ENCODE peak calls at places on chromosome 18, in five cellular contexts. G is IMR-90, H is neuronal stem cell, C is H9, S is mesendoderm. B is an unnamed sample.

GRCh38 chr18:39341106-39341505 is 1775.5 kb upstream of the CELF4 start:
- DNase-seq in G (no peak), S (no peak), C (no peak), H (no peak), B (no peak)

GRCh38 chr18:37529296-37529695 is 36.3 kb downstream of the CELF4 start:
- DNase-seq in G (no peak), S (no peak), H (no peak), C (no peak), B (no peak)

GRCh38 chr18:73785276-73785675 is 362.4 kb downstream of the FBXO15 start:
- DNase-seq in C (no peak), G (peak), S (no peak), H (no peak), B (no peak)

GRCh38 chr18:57930476-57930875 is 113.5 kb upstream of the NEDD4L start:
- DNase-seq in S (no peak), C (no peak), H (no peak), G (no peak), B (no peak)

GRCh38 chr18:22143347-22144340 is 25.7 kb upstream of the GATA6 start:
- DNase-seq in G (no peak), C (no peak), S (no peak), H (no peak), B (no peak)

GRCh38 chr18:28855524-28855923 is 678.6 kb upstream of the CDH2 start:
- DNase-seq in H (no peak), S (peak), G (peak), C (no peak), B (peak)

GRCh38 chr18:3452750-3453539 is 3.0 kb downstream of the TGIF1 start:
- DNase-seq in C (no peak), G (peak), S (no peak), H (no peak), B (peak)

GRCh38 chr18:37182340-37183135 is 353.6 kb downstream of the KIAA1328 start:
- DNase-seq in C (no peak), H (no peak), S (no peak), G (no peak), B (no peak)

GRCh38 chr18:4285525-4285924 is 169.6 kb downstream of the DLGAP1 start:
- DNase-seq in G (no peak), S (no peak), C (no peak), H (no peak), B (no peak)

GRCh38 chr18:35513181-35513932 is 15.6 kb upstream of the INO80C start:
- DNase-seq in G (peak), H (no peak), C (no peak), S (peak), B (peak)

GRCh38 chr18:56168049-56168781 is 470.2 kb downstream of the TXNL1 start:
- DNase-seq in S (peak), G (peak), C (no peak), H (no peak), B (peak)

GRCh38 chr18:26429535-26429934 is 118.8 kb downstream of the KCTD1 start:
- DNase-seq in S (peak), G (peak), H (no peak), C (no peak), B (peak)

GRCh38 chr18:66111018-66111417 is 360.2 kb downstream of the CDH7 start:
- DNase-seq in G (no peak), S (no peak), H (no peak), C (no peak), B (no peak)

GRCh38 chr18:46891742-46892214 is 25.5 kb downstream of the PIAS2 start:
- DNase-seq in S (no peak), H (no peak), G (no peak), C (no peak), B (no peak)

GRCh38 chr18:59823611-59824195 is 76.1 kb upstream of the PMAIP1 start:
- DNase-seq in G (peak), S (peak), H (peak), C (peak), B (peak)

GRCh38 chr18:42113529-42114191 is 158.6 kb downstream of the PIK3C3 start:
- DNase-seq in G (peak), C (no peak), S (peak), H (no peak), B (peak)

GRCh38 chr18:73274812-73275621 is 407.2 kb upstream of the NETO1 start:
- DNase-seq in G (no peak), S (no peak), C (no peak), H (no peak), B (no peak)

GRCh38 chr18:68725341-68725740 is 10.4 kb upstream of the TMX3 start:
- DNase-seq in S (no peak), C (no peak), H (no peak), G (peak), B (no peak)

GRCh38 chr18:27583021-27583420 is 397.9 kb upstream of the CHST9 start:
- DNase-seq in C (no peak), G (no peak), H (no peak), S (no peak), B (peak)

GRCh38 chr18:79644006-79644665 is 35.5 kb upstream of the CTDP1 start:
- DNase-seq in C (peak), S (peak), H (peak), G (peak), B (peak)

GRCh38 chr18:25518716-25519053 is 166.7 kb upstream of the ZNF521 start:
- DNase-seq in G (no peak), H (no peak), C (no peak), S (no peak), B (no peak)

GRCh38 chr18:70205421-70206397 is at the start of gene RTTN:
- DNase-seq in H (peak), C (peak), S (peak), G (peak), B (peak)

GRCh38 chr18:5979176-5979888 is 84.0 kb upstream of the TMEM200C start:
- DNase-seq in H (no peak), C (no peak), G (no peak), S (peak), B (no peak)

GRCh38 chr18:55582325-55582724 is 5.7 kb downstream of the TCF4 start:
- DNase-seq in S (peak), G (no peak), C (peak), H (peak), B (no peak)

GRCh38 chr18:23595610-23596009 is 9.3 kb upstream of the NPC1 start:
- DNase-seq in G (no peak), C (no peak), S (no peak), H (no peak), B (no peak)

GRCh38 chr18:64409511-64409910 is 260.6 kb upstream of the LINC00305 start:
- DNase-seq in C (no peak), S (peak), G (no peak), H (peak), B (peak)

GRCh38 chr18:75679347-75679746 is 251.8 kb upstream of the SMIM21 start:
- DNase-seq in G (no peak), C (no peak), H (no peak), S (no peak), B (no peak)

GRCh38 chr18:62755946-62756345 is 40.6 kb downstream of the PHLPP1 start:
- DNase-seq in C (no peak), H (no peak), S (no peak), G (no peak), B (no peak)

GRCh38 chr18:62758591-62758990 is 43.2 kb downstream of the PHLPP1 start:
- DNase-seq in G (no peak), H (no peak), S (no peak), C (no peak), B (no peak)

GRCh38 chr18:62755454-62755853 is 40.1 kb downstream of the PHLPP1 start:
- DNase-seq in H (no peak), S (no peak), G (no peak), C (no peak), B (no peak)

GRCh38 chr18:62759704-62760402 is 44.5 kb downstream of the PHLPP1 start:
- DNase-seq in G (peak), S (peak), H (no peak), C (no peak), B (no peak)

GRCh38 chr18:62757399-62758010 is 42.2 kb downstream of the PHLPP1 start:
- DNase-seq in C (no peak), S (no peak), G (no peak), H (no peak), B (no peak)
- H2BK5ac ChIP-seq in C (peak), S (no peak), G (no peak), H (no peak), B (no peak)

DNA sequence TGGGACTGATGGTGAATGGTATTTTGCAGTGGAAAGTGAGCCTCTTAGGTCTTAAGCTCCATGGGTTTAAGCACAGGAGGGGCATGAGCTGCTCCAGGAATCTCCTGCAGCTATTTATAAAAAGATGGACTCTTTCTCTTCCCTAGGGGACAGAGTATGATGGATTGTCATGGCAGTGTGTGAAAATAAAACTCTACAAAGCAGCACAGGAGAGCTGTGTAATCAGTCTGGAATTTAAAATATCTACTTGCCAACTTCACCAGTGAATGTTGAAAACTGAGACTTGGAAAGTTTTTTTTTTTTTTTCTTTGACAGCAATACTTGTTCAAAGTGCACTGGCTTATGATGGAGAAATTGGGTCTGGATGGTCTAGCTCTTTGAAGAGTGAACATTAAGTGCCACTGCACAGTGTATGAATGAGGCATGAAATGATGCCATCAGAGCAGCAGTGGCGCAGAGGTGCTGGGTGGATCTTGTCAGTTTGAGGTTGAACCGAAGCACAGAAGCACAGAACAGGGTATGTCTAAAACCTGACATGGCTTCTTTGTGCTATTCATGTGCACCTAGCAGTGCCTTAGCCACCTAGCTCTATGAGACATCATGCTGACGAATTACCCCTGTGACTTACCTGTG is 245.4 kb downstream of the PTPRM start:
- DNase-seq in C (no peak), S (no peak), H (no peak), G (peak), B (peak)
- H3K4me2 ChIP-seq in C (no peak), S (no peak), H (no peak), G (peak), B (peak)

GRCh38 chr18:7117390-7118355 is at the start of gene LAMA1:
- DNase-seq in C (peak), H (peak), S (peak), G (peak), B (no peak)

GRCh38 chr18:7116001-7116831 is 1.4 kb downstream of the LAMA1 start:
- DNase-seq in G (peak), C (peak), H (peak), S (peak), B (peak)

GRCh38 chr18:7122376-7122775 is 4.8 kb upstream of the LAMA1 start:
- DNase-seq in G (no peak), H (no peak), S (no peak), C (no peak), B (no peak)

GRCh38 chr18:7111134-7111533 is 6.5 kb downstream of the LAMA1 start:
- DNase-seq in S (peak), H (no peak), C (no peak), G (no peak), B (no peak)

GRCh38 chr18:7116832-7117389 is 686 bp downstream of the LAMA1 start:
- DNase-seq in S (peak), H (peak), C (peak), G (no peak), B (peak)
- H2BK5ac ChIP-seq in S (no peak), H (peak), C (no peak), G (no peak), B (no peak)

GRCh38 chr18:49152885-49153284 is 202.1 kb upstream of the SMAD7 start:
- DNase-seq in C (no peak), G (no peak), H (no peak), S (no peak), B (no peak)

GRCh38 chr18:49155410-49155809 is 204.6 kb upstream of the SMAD7 start:
- DNase-seq in C (no peak), H (no peak), S (no peak), G (no peak), B (no peak)

GRCh38 chr18:49155857-49156256 is 205.1 kb upstream of the SMAD7 start:
- DNase-seq in S (no peak), H (no peak), G (no peak), C (no peak), B (no peak)

GRCh38 chr18:49149011-49149410 is 198.2 kb upstream of the SMAD7 start:
- DNase-seq in H (no peak), G (no peak), S (no peak), C (no peak), B (no peak)

GRCh38 chr18:49151482-49151881 is 200.7 kb upstream of the SMAD7 start:
- DNase-seq in G (no peak), S (no peak), H (no peak), C (no peak), B (no peak)
- H3K4me2 ChIP-seq in G (no peak), S (no peak), H (no peak), C (no peak), B (no peak)

GRCh38 chr18:50748243-50749229 is 71.3 kb downstream of the MRO start:
- DNase-seq in C (peak), H (peak), S (peak), G (no peak), B (no peak)
- H2BK5ac ChIP-seq in C (no peak), H (no peak), S (peak), G (no peak), B (no peak)

GRCh38 chr18:77133920-77134496 is 1.4 kb upstream of the MBP start:
- DNase-seq in S (peak), H (no peak), C (no peak), G (no peak), B (no peak)

GRCh38 chr18:77135339-77136075 is 2.9 kb upstream of the MBP start:
- DNase-seq in G (no peak), C (no peak), S (no peak), H (no peak), B (no peak)

GRCh38 chr18:77133051-77133919 is 702 bp upstream of the MBP start:
- DNase-seq in H (no peak), C (peak), G (no peak), S (peak), B (no peak)

GRCh38 chr18:77136076-77136718 is 3.6 kb upstream of the MBP start:
- DNase-seq in C (no peak), H (no peak), S (no peak), G (no peak), B (no peak)

GRCh38 chr18:77134611-77135010 is 2.0 kb upstream of the MBP start:
- DNase-seq in S (no peak), C (no peak), H (no peak), G (no peak), B (no peak)
- H3K4me2 ChIP-seq in S (no peak), C (no peak), H (no peak), G (no peak), B (no peak)

GRCh38 chr18:9808530-9809241 is 77.1 kb upstream of the TXNDC2 start:
- DNase-seq in H (peak), G (no peak), C (peak), S (peak), B (peak)
- H2BK5ac ChIP-seq in H (no peak), G (no peak), C (no peak), S (no peak), B (no peak)

GRCh38 chr18:140670-141266 is 17.6 kb upstream of the USP14 start:
- DNase-seq in G (no peak), C (no peak), S (no peak), H (no peak), B (no peak)

GRCh38 chr18:137327-137726 is 21.0 kb upstream of the USP14 start:
- DNase-seq in S (no peak), G (no peak), H (no peak), C (no peak), B (no peak)

GRCh38 chr18:135045-135444 is 23.3 kb upstream of the USP14 start:
- DNase-seq in G (no peak), H (no peak), S (no peak), C (no peak), B (no peak)

GRCh38 chr18:136433-136832 is 21.9 kb upstream of the USP14 start:
- DNase-seq in G (no peak), S (no peak), H (no peak), C (no peak), B (no peak)
- H3K4me2 ChIP-seq in G (no peak), S (no peak), H (no peak), C (no peak), B (no peak)

GRCh38 chr18:11810379-11810778 is 40.8 kb upstream of the CHMP1B start:
- DNase-seq in C (no peak), G (no peak), S (no peak), H (no peak), B (no peak)

GRCh38 chr18:11809895-11810294 is 41.3 kb upstream of the CHMP1B start:
- DNase-seq in C (peak), H (no peak), S (no peak), G (no peak), B (no peak)

GRCh38 chr18:11811009-11811408 is 40.2 kb upstream of the CHMP1B start:
- DNase-seq in H (no peak), C (no peak), S (no peak), G (no peak), B (no peak)

GRCh38 chr18:11807233-11807632 is 44.0 kb upstream of the CHMP1B start:
- DNase-seq in G (peak), S (no peak), C (no peak), H (no peak), B (no peak)

GRCh38 chr18:11808001-11808855 is 43.0 kb upstream of the CHMP1B start:
- DNase-seq in S (peak), C (peak), G (peak), H (no peak), B (peak)
- H2BK5ac ChIP-seq in S (peak), C (peak), G (peak), H (no peak), B (no peak)

DNA sequence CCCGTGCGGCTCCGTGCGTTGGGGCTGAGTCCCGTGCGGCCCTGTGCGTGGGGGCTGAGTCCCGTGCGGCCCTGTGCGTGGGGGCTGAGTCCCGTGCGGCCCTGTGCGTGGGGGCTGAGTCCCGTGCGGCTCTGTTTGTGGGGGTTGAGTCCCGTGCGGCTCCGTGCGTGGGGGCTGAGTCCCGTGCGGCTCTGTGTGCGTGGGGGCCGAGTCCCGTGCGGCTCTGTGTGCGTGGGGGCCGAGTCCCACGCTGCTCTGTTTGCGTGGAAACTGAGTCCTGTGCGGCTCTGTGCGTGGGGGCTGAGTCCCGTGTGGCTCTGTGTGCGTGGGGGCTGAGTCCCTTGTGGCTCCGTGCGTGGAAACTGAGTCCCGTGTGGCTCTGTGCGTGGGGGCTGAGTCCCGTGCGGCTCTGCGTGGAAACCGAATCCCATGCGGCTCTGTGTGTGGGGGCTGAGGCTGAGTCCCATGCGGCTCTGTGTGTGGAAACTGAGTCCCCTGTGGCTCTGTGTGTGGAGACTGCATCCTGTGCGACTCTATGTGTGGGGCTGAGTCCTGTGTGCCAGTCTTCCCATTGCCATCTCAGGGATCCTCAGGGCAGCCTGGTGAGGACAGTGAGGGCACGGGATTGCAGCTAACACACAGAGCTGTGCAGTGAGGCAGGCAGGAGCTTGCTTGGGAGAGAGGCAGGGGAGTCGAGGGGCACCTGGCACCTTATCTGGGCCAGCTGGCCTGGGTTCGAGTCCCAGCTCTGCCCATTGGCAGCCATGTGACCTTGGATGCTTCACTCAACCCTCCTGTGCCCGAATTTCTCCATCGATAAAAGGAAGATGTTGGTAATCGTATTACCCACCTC is 44.5 kb downstream of the LDLRAD4 start:
- DNase-seq in H (no peak), G (no peak), C (peak), S (no peak), B (no peak)
- H3K4me2 ChIP-seq in H (no peak), G (no peak), C (no peak), S (no peak), B (no peak)

B was measured in mesenchymal stem cell.